ENCODE peak calls at places on chromosome 11, in ten cellular contexts. A is brain microvascular endothelial cell, S is tibial artery, U is A549, D is cardiac fibroblast, O is fibroblast of lung, X is neural progenitor cell, N is tibial nerve, F is B cell, G is GM13977. H is an unnamed sample.

GRCh38 chr11:105296386-105296785 is 156.8 kb upstream of the CARD18 start:
- DNase-seq in G (no peak), S (no peak), U (no peak), F (no peak), D (no peak), N (no peak), A (no peak), X (no peak), O (no peak), H (no peak)

GRCh38 chr11:3614742-3615171 is 27.0 kb downstream of the ART5 start:
- DNase-seq in N (no peak), G (peak), U (no peak), D (no peak), X (no peak), O (no peak), A (no peak), F (peak), S (no peak), H (no peak)

GRCh38 chr11:120706257-120706656 is 194.7 kb downstream of the GRIK4 start:
- DNase-seq in U (no peak), O (no peak), D (no peak), F (no peak), N (no peak), G (no peak), S (no peak), A (no peak), X (no peak), H (no peak)

GRCh38 chr11:20088368-20089260 is 71.7 kb downstream of the DBX1 start:
- DNase-seq in S (no peak), O (no peak), U (no peak), A (no peak), F (no peak), X (no peak), D (peak), G (no peak), N (no peak), H (no peak)

GRCh38 chr11:9753031-9753430 is 89.2 kb downstream of the SWAP70 start:
- DNase-seq in U (no peak), O (peak), A (peak), F (no peak), N (no peak), S (no peak), G (no peak), X (no peak), D (peak), H (no peak)

GRCh38 chr11:9527481-9528140 is 45.9 kb upstream of the WEE1 start:
- DNase-seq in A (peak), S (peak), G (no peak), D (peak), N (peak), X (no peak), O (peak), U (no peak), F (no peak), H (peak)

GRCh38 chr11:81000334-81001100 is 1559.7 kb upstream of the TENM4 start:
- DNase-seq in G (no peak), A (no peak), O (no peak), U (no peak), N (no peak), D (no peak), F (no peak), X (no peak), S (no peak), H (no peak)

GRCh38 chr11:36195496-36196346 is 93.5 kb downstream of the COMMD9 start:
- DNase-seq in D (peak), O (peak), F (no peak), U (no peak), N (no peak), S (no peak), A (no peak), G (no peak), X (no peak), H (no peak)

GRCh38 chr11:44973634-44974401 is 23.1 kb upstream of the TP53I11 start:
- DNase-seq in O (no peak), S (no peak), F (no peak), A (no peak), G (no peak), N (no peak), U (no peak), D (no peak), X (peak), H (no peak)

GRCh38 chr11:69787457-69787856 is 12.3 kb upstream of the FGF4 start:
- DNase-seq in G (no peak), A (no peak), U (no peak), S (no peak), N (no peak), D (no peak), F (no peak), X (no peak), O (no peak), H (no peak)

GRCh38 chr11:133945087-133945974 is 11.4 kb downstream of the IGSF9B start:
- DNase-seq in G (no peak), N (no peak), X (no peak), D (peak), S (no peak), F (no peak), O (no peak), A (no peak), U (no peak), H (no peak)

GRCh38 chr11:96342131-96342970 is 644 bp downstream of the MAML2 start:
- DNase-seq in A (no peak), F (no peak), N (no peak), D (peak), S (no peak), O (peak), G (no peak), X (peak), U (no peak), H (no peak)

DNA sequence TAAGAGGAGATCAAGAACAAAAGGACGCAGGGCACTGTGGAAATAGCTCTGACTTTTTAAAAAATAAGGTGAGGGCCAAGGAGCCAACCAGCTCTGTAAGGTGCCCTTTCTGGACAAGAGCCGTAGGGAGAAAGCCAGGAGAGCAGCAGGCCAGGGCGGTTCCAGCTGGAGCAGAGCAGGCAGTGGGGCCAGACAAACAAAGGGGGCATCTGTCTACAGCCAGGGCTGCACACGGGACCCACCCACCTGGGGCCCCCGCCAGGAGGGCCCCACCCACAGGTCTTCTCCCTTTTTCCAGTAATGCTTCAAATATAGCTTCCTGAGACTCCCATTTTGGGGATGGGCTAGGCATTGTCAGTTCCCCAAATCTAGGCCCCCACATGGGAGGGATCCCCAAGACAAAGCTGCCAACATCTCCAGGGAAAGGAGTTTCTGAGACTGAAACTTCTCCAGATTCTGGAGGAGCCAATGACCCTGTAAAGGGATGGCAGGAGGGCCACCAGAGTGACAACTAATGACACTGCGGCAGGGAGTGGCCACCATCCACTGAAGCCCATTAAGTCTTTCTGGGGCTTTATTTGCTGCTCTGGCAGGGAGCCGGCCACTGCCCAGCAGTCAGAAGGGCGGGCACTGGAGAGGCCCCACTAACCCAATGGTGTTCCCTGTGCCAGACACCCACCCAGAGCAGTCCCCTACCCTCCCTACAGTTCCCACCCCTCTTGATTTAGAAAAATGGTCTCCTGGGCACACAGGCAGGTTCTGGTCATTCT is 1.9 kb downstream of the ZFTA start:
- DNase-seq in G (no peak), F (peak), O (no peak), U (no peak), D (no peak), X (peak), A (no peak), S (no peak), N (no peak), H (no peak)
- TF ChIP-seq CTCF in G (no peak), F (no peak), O (no peak), U (no peak), D (no peak), X (no peak), A (no peak), S (no peak), N (no peak), H (no peak)

GRCh38 chr11:93192163-93192562 is 5.6 kb downstream of the SLC36A4 start:
- DNase-seq in N (no peak), S (no peak), A (no peak), D (peak), G (no peak), O (no peak), F (no peak), U (no peak), X (peak), H (no peak)
- TF ChIP-seq CTCF in N (no peak), S (no peak), A (no peak), D (no peak), G (no peak), O (no peak), F (no peak), U (no peak), X (no peak), H (no peak)

GRCh38 chr11:255176-255575 is 18.4 kb downstream of the PSMD13 start:
- DNase-seq in N (no peak), F (no peak), G (no peak), S (no peak), D (peak), A (no peak), U (no peak), O (peak), X (no peak), H (no peak)

GRCh38 chr11:255816-256215 is 19.0 kb downstream of the PSMD13 start:
- DNase-seq in S (no peak), F (no peak), A (no peak), O (no peak), G (no peak), N (no peak), D (no peak), U (no peak), X (no peak), H (no peak)

GRCh38 chr11:259374-259773 is 18.8 kb upstream of the NLRP6 start:
- DNase-seq in N (no peak), U (no peak), G (no peak), F (no peak), A (no peak), S (no peak), O (no peak), X (no peak), D (no peak), H (no peak)

GRCh38 chr11:256952-257737 is 20.4 kb downstream of the PSMD13 start:
- DNase-seq in G (peak), N (no peak), F (no peak), O (no peak), S (no peak), X (no peak), U (no peak), A (no peak), D (no peak), H (no peak)

DNA sequence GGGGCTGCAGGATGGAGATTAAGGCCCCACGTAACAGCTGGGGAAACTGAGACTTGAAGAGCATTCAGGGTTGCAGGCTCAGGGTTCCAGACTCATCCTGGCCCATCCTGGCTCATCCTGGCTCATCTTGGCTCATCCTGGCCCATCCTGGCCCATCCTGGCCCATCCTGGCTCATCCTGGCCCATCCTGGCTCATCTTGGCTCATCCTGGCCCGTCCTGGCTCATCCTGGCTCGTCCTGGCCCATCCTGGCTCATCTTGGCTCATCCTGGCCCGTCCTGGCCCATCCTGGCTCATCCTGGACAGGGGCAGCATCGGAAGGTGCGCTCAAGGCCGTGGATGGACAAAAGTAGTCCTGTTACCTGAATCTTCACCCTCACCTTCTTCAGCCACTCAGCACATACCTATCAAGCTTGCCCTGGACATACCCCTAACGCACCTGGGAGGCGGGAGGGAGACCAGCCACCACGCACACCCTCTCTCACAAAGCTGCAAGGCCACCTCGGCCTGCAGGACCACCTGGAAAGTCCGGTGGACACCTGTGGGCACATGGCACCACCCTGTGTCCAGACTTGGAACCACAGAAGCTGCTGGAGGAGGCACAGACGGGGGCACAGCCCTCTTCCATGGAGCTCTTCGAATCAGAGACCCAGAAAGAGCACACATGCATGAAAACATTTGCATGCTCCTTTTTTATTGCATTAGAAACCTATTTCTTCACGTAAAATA is 20.3 kb upstream of the NLRP6 start:
- DNase-seq in U (no peak), O (no peak), G (peak), D (no peak), F (no peak), N (no peak), S (no peak), A (no peak), X (no peak), H (no peak)
- TF ChIP-seq CTCF in U (no peak), O (no peak), G (peak), D (peak), F (no peak), N (no peak), S (no peak), A (peak), X (no peak), H (no peak)

GRCh38 chr11:13874596-13874995 is 87.9 kb upstream of the SPON1 start:
- DNase-seq in S (no peak), N (no peak), X (no peak), U (no peak), A (no peak), O (no peak), F (no peak), G (no peak), D (no peak), H (no peak)

GRCh38 chr11:13868710-13869403 is 93.7 kb upstream of the SPON1 start:
- DNase-seq in A (no peak), S (no peak), U (no peak), F (no peak), N (no peak), O (no peak), X (no peak), G (no peak), D (no peak), H (no peak)

GRCh38 chr11:13869404-13869886 is 93.1 kb upstream of the SPON1 start:
- DNase-seq in O (no peak), D (no peak), F (no peak), U (no peak), X (no peak), A (no peak), S (no peak), G (no peak), N (no peak), H (no peak)
- TF ChIP-seq CTCF in O (no peak), D (no peak), F (no peak), U (no peak), X (no peak), A (no peak), S (no peak), G (no peak), N (no peak), H (no peak)

GRCh38 chr11:71109586-71109985 is 142.8 kb downstream of the SHANK2 start:
- DNase-seq in N (no peak), F (no peak), O (no peak), U (no peak), D (no peak), A (no peak), X (no peak), G (no peak), S (no peak), H (no peak)

GRCh38 chr11:71112990-71113389 is 139.4 kb downstream of the SHANK2 start:
- DNase-seq in D (no peak), U (no peak), S (no peak), N (no peak), O (no peak), F (no peak), G (no peak), X (no peak), A (no peak), H (no peak)

GRCh38 chr11:71109186-71109585 is 143.2 kb downstream of the SHANK2 start:
- DNase-seq in D (no peak), F (no peak), N (no peak), U (no peak), O (no peak), A (no peak), G (no peak), S (no peak), X (no peak), H (no peak)

GRCh38 chr11:71114124-71114851 is 138.1 kb downstream of the SHANK2 start:
- DNase-seq in S (no peak), D (no peak), X (no peak), N (no peak), F (no peak), O (no peak), G (no peak), U (no peak), A (no peak), H (no peak)

GRCh38 chr11:71112454-71112853 is 139.9 kb downstream of the SHANK2 start:
- DNase-seq in G (no peak), F (no peak), A (no peak), S (no peak), X (no peak), U (no peak), D (no peak), N (no peak), O (no peak), H (no peak)
- TF ChIP-seq CTCF in G (no peak), F (no peak), A (no peak), S (no peak), X (no peak), U (no peak), D (no peak), N (no peak), O (no peak), H (no peak)

GRCh38 chr11:68714047-68714856 is 29.9 kb downstream of the GAL start:
- DNase-seq in O (no peak), A (no peak), X (peak), F (no peak), D (no peak), U (no peak), S (no peak), G (no peak), N (no peak), H (no peak)
- TF ChIP-seq CTCF in O (no peak), A (no peak), X (no peak), F (no peak), D (no peak), U (no peak), S (no peak), G (no peak), N (no peak), H (no peak)

GRCh38 chr11:66956689-66957290 is 1.4 kb downstream of the PC start:
- DNase-seq in O (peak), S (no peak), N (peak), F (no peak), A (peak), G (peak), U (no peak), D (peak), X (peak), H (no peak)

GRCh38 chr11:66950113-66950535 is 8.1 kb downstream of the PC start:
- DNase-seq in G (no peak), U (peak), A (peak), X (no peak), D (peak), N (no peak), F (no peak), O (peak), S (no peak), H (no peak)

GRCh38 chr11:66953431-66953833 is 4.8 kb downstream of the PC start:
- DNase-seq in U (no peak), X (no peak), O (no peak), N (no peak), D (no peak), A (no peak), F (no peak), S (no peak), G (no peak), H (no peak)

GRCh38 chr11:66951927-66952337 is 6.3 kb downstream of the PC start:
- DNase-seq in G (no peak), A (no peak), U (no peak), X (no peak), O (peak), F (no peak), D (peak), N (no peak), S (no peak), H (no peak)

GRCh38 chr11:66951135-66951534 is 7.0 kb downstream of the PC start:
- DNase-seq in G (no peak), F (no peak), X (peak), U (no peak), S (no peak), N (no peak), O (no peak), D (no peak), A (no peak), H (no peak)
- TF ChIP-seq CTCF in G (no peak), F (no peak), X (peak), U (no peak), S (no peak), N (no peak), O (no peak), D (no peak), A (peak), H (no peak)

GRCh38 chr11:116644948-116645305 is 127.9 kb downstream of the BUD13 start:
- DNase-seq in S (no peak), D (no peak), A (no peak), O (no peak), U (no peak), N (no peak), F (no peak), G (no peak), X (peak), H (no peak)
- TF ChIP-seq CTCF in S (no peak), D (no peak), A (no peak), O (no peak), U (no peak), N (no peak), F (no peak), G (no peak), X (peak), H (no peak)

H was measured in AG09319.